ENCODE peak calls at places on chromosomes 7 and 10, in six cellular contexts. One of them, this sample, is unnamed.

GRCh38 chr7:69457912-69458491 is 140.3 kb upstream of the AUTS2 start:
- DNase-seq in breast epithelium: no peak
- DNase-seq in ovary: no peak
- DNase-seq in testis: peak; percentile 30
- DNase-seq in HL-60: no peak
- DNase-seq in tibial artery: no peak
- DNase-seq in this sample: no peak

GRCh38 chr10:91137822-91138221 is 82.6 kb upstream of the PCGF5 start:
- DNase-seq in tibial artery: no peak
- DNase-seq in ovary: no peak
- DNase-seq in breast epithelium: no peak
- DNase-seq in HL-60: no peak
- DNase-seq in testis: no peak
- DNase-seq in this sample: no peak

GRCh38 chr10:71423936-71424335 is 27.2 kb downstream of the CDH23 start:
- DNase-seq in ovary: no peak
- DNase-seq in breast epithelium: no peak
- DNase-seq in tibial artery: no peak
- DNase-seq in testis: no peak
- DNase-seq in HL-60: no peak
- DNase-seq in this sample: peak; percentile 29

GRCh38 chr10:24908793-24909423 is 43.5 kb downstream of the PRTFDC1 start:
- DNase-seq in HL-60: no peak
- DNase-seq in ovary: no peak
- DNase-seq in breast epithelium: no peak
- DNase-seq in testis: no peak
- DNase-seq in tibial artery: no peak
- DNase-seq in this sample: no peak

GRCh38 chr10:1160561-1160961 is 104.4 kb downstream of the WDR37 start:
- DNase-seq in testis: peak; percentile 9
- DNase-seq in breast epithelium: peak; percentile 28
- DNase-seq in HL-60: no peak
- DNase-seq in tibial artery: peak; percentile 25
- DNase-seq in ovary: no peak
- DNase-seq in this sample: no peak

GRCh38 chr10:90862908-90863514 is 5.2 kb upstream of the HTR7 start:
- DNase-seq in ovary: no peak
- DNase-seq in tibial artery: no peak
- DNase-seq in testis: no peak
- DNase-seq in HL-60: no peak
- DNase-seq in breast epithelium: no peak
- DNase-seq in this sample: no peak

GRCh38 chr10:52334595-52334994 is 20.5 kb downstream of the DKK1 start:
- DNase-seq in HL-60: no peak
- DNase-seq in ovary: no peak
- DNase-seq in breast epithelium: no peak
- DNase-seq in testis: no peak
- DNase-seq in tibial artery: no peak
- DNase-seq in this sample: no peak

GRCh38 chr10:2948127-2948854 is 119.1 kb upstream of the PFKP start:
- DNase-seq in HL-60: no peak
- DNase-seq in breast epithelium: no peak
- DNase-seq in testis: no peak
- DNase-seq in tibial artery: no peak
- DNase-seq in ovary: no peak
- DNase-seq in this sample: no peak

GRCh38 chr7:40880581-40880980 is 745.8 kb downstream of the SUGCT start:
- DNase-seq in tibial artery: no peak
- DNase-seq in breast epithelium: no peak
- DNase-seq in ovary: no peak
- DNase-seq in testis: no peak
- DNase-seq in HL-60: no peak
- DNase-seq in this sample: no peak

GRCh38 chr7:77248154-77248553 is 48.5 kb upstream of the FGL2 start:
- DNase-seq in testis: no peak
- DNase-seq in HL-60: no peak
- DNase-seq in ovary: no peak
- DNase-seq in breast epithelium: no peak
- DNase-seq in tibial artery: no peak
- DNase-seq in this sample: no peak

GRCh38 chr10:88278912-88279311 is 304.2 kb downstream of the RNLS start:
- DNase-seq in tibial artery: no peak
- DNase-seq in ovary: no peak
- DNase-seq in testis: no peak
- DNase-seq in HL-60: no peak
- DNase-seq in breast epithelium: no peak
- DNase-seq in this sample: no peak

GRCh38 chr7:107327986-107328569 is 141.8 kb upstream of the GPR22 start:
- DNase-seq in testis: no peak
- DNase-seq in ovary: no peak
- DNase-seq in HL-60: no peak
- DNase-seq in tibial artery: no peak
- DNase-seq in breast epithelium: no peak
- DNase-seq in this sample: no peak

GRCh38 chr10:8401531-8401930 is 347.0 kb downstream of the GATA3 start:
- DNase-seq in ovary: no peak
- DNase-seq in HL-60: no peak
- DNase-seq in breast epithelium: no peak
- DNase-seq in testis: no peak
- DNase-seq in tibial artery: no peak
- DNase-seq in this sample: no peak

GRCh38 chr7:13017325-13017853 is 330.0 kb downstream of the ARL4A start:
- DNase-seq in testis: no peak
- DNase-seq in breast epithelium: no peak
- DNase-seq in ovary: no peak
- DNase-seq in tibial artery: no peak
- DNase-seq in HL-60: no peak
- DNase-seq in this sample: no peak
- H3K4me3 ChIP-seq in testis: no peak overlapping the region
- H3K4me3 ChIP-seq in breast epithelium: no peak overlapping the region
- H3K4me3 ChIP-seq in ovary: no peak overlapping the region
- H3K4me3 ChIP-seq in tibial artery: no peak overlapping the region
- H3K4me3 ChIP-seq in HL-60: no peak overlapping the region
- H3K4me3 ChIP-seq in this sample: no peak overlapping the region

GRCh38 chr7:47636111-47636692 is 54.3 kb upstream of the TNS3 start:
- DNase-seq in tibial artery: peak; percentile 68
- DNase-seq in HL-60: no peak
- DNase-seq in ovary: no peak
- DNase-seq in testis: no peak
- DNase-seq in breast epithelium: no peak
- DNase-seq in this sample: no peak

GRCh38 chr7:47633134-47633533 is 51.2 kb upstream of the TNS3 start:
- DNase-seq in breast epithelium: no peak
- DNase-seq in testis: no peak
- DNase-seq in HL-60: no peak
- DNase-seq in tibial artery: no peak
- DNase-seq in ovary: no peak
- DNase-seq in this sample: no peak

GRCh38 chr7:47634273-47634672 is 52.4 kb upstream of the TNS3 start:
- DNase-seq in HL-60: no peak
- DNase-seq in breast epithelium: no peak
- DNase-seq in ovary: no peak
- DNase-seq in testis: no peak
- DNase-seq in tibial artery: no peak
- DNase-seq in this sample: no peak

GRCh38 chr7:47636693-47637175 is 54.8 kb upstream of the TNS3 start:
- DNase-seq in testis: no peak
- DNase-seq in ovary: no peak
- DNase-seq in HL-60: no peak
- DNase-seq in tibial artery: peak; percentile 75
- DNase-seq in breast epithelium: no peak
- DNase-seq in this sample: no peak

DNA sequence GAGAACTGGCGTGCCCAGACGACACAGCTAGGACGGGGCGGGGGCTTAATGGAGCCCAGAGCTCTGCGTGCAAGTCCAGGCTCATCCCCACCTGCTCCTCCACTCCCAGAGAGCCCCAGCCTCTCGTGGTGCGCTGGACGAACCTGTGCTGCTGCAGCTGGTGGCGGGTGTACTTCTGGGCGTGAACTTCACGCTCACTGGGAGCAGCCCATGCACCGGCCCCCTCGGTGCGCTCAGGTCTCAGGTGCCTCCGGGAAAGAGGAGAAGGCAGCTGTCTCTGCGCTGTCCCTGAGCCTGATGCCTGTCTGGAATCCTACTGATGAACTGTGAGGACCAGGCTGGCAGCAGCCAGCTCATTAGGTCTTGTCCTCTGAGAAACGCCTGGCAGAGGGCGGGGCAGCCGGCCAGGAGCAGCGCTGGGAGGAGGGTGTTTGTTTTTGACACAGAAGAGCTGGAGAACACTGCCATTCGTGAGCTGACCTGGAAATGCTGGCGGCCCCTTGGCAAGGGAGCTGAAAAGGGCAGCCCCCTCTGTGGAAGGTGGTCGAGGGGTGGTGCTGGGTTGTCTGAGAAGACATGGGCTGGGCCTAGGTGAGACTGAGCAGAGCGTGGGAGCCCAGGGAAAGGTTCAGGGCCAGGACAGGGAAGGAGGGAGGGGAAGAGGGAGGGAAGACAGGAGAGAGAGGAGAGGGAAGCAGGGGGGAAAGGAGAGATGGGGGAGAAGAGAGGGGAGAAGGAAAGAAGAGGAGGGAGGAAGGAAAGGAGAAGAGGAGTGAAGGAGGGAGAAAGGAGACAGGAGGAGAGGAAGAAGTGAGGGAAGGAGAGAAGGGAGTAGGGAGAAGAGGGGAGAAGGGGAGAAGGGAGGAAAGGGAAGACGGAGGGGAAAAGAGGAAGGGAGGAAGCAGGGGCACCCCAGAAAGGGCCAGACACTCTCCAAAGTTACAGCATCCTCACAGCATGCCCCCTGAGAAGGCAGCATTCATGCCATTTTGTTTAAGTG is 53.5 kb upstream of the TNS3 start:
- DNase-seq in breast epithelium: peak; percentile 78
- DNase-seq in testis: peak; percentile 30
- DNase-seq in tibial artery: peak; percentile 85
- DNase-seq in ovary: peak; percentile 56
- DNase-seq in HL-60: no peak
- DNase-seq in this sample: no peak
- H3K27ac ChIP-seq in breast epithelium: peak overlapping the region; percentile 80
- H3K27ac ChIP-seq in testis: no peak overlapping the region
- H3K27ac ChIP-seq in tibial artery: peak overlapping the region; percentile 85
- H3K27ac ChIP-seq in ovary: no peak overlapping the region
- H3K27ac ChIP-seq in HL-60: no peak overlapping the region
- H3K27ac ChIP-seq in this sample: peak overlapping the region; percentile 59

GRCh38 chr7:150846291-150847115 is 5.8 kb upstream of the AOC1 start:
- DNase-seq in tibial artery: no peak
- DNase-seq in breast epithelium: no peak
- DNase-seq in ovary: no peak
- DNase-seq in HL-60: no peak
- DNase-seq in testis: no peak
- DNase-seq in this sample: no peak

GRCh38 chr7:150838965-150839650 is 13.2 kb upstream of the AOC1 start:
- DNase-seq in HL-60: no peak
- DNase-seq in testis: peak; percentile 53
- DNase-seq in breast epithelium: no peak
- DNase-seq in ovary: peak; percentile 61
- DNase-seq in tibial artery: no peak
- DNase-seq in this sample: no peak

GRCh38 chr7:150842018-150842417 is 10.3 kb upstream of the AOC1 start:
- DNase-seq in breast epithelium: no peak
- DNase-seq in tibial artery: no peak
- DNase-seq in testis: no peak
- DNase-seq in ovary: no peak
- DNase-seq in HL-60: no peak
- DNase-seq in this sample: no peak

GRCh38 chr7:150845471-150845870 is 6.8 kb upstream of the AOC1 start:
- DNase-seq in testis: no peak
- DNase-seq in tibial artery: no peak
- DNase-seq in HL-60: peak; percentile 5
- DNase-seq in ovary: peak; percentile 60
- DNase-seq in breast epithelium: no peak
- DNase-seq in this sample: peak; percentile 44

GRCh38 chr7:150842716-150843115 is 9.6 kb upstream of the AOC1 start:
- DNase-seq in HL-60: no peak
- DNase-seq in ovary: no peak
- DNase-seq in tibial artery: no peak
- DNase-seq in testis: no peak
- DNase-seq in breast epithelium: no peak
- DNase-seq in this sample: no peak
- H3K27me3 ChIP-seq in HL-60: no peaks in the 10 kb centered on the region
- H3K27me3 ChIP-seq in ovary: no peaks in the 10 kb centered on the region
- H3K27me3 ChIP-seq in tibial artery: no peaks in the 10 kb centered on the region
- H3K27me3 ChIP-seq in testis: no peaks in the 10 kb centered on the region
- H3K27me3 ChIP-seq in breast epithelium: no peaks in the 10 kb centered on the region
- H3K27me3 ChIP-seq in this sample: no peaks in the 10 kb centered on the region

GRCh38 chr7:8378349-8379019 is 54.9 kb upstream of the NXPH1 start:
- DNase-seq in tibial artery: no peak
- DNase-seq in breast epithelium: no peak
- DNase-seq in ovary: no peak
- DNase-seq in HL-60: no peak
- DNase-seq in testis: no peak
- DNase-seq in this sample: no peak
- H3K4me3 ChIP-seq in tibial artery: no peak overlapping the region
- H3K4me3 ChIP-seq in breast epithelium: no peak overlapping the region
- H3K4me3 ChIP-seq in ovary: no peak overlapping the region
- H3K4me3 ChIP-seq in HL-60: no peak overlapping the region
- H3K4me3 ChIP-seq in testis: no peak overlapping the region
- H3K4me3 ChIP-seq in this sample: peak overlapping the region; percentile 29

GRCh38 chr7:116432517-116432916 is 67.0 kb upstream of the CAV2 start:
- DNase-seq in testis: no peak
- DNase-seq in tibial artery: no peak
- DNase-seq in HL-60: no peak
- DNase-seq in breast epithelium: no peak
- DNase-seq in ovary: no peak
- DNase-seq in this sample: no peak

GRCh38 chr7:116433246-116433645 is 66.3 kb upstream of the CAV2 start:
- DNase-seq in HL-60: no peak
- DNase-seq in tibial artery: no peak
- DNase-seq in ovary: no peak
- DNase-seq in breast epithelium: no peak
- DNase-seq in testis: no peak
- DNase-seq in this sample: no peak

GRCh38 chr7:116436305-116436826 is 63.2 kb upstream of the CAV2 start:
- DNase-seq in HL-60: no peak
- DNase-seq in testis: no peak
- DNase-seq in breast epithelium: no peak
- DNase-seq in tibial artery: no peak
- DNase-seq in ovary: no peak
- DNase-seq in this sample: no peak

GRCh38 chr7:116431783-116432182 is 67.8 kb upstream of the CAV2 start:
- DNase-seq in HL-60: no peak
- DNase-seq in tibial artery: no peak
- DNase-seq in testis: no peak
- DNase-seq in ovary: no peak
- DNase-seq in breast epithelium: no peak
- DNase-seq in this sample: no peak

GRCh38 chr7:116434820-116435341 is 64.7 kb upstream of the CAV2 start:
- DNase-seq in tibial artery: no peak
- DNase-seq in HL-60: no peak
- DNase-seq in breast epithelium: no peak
- DNase-seq in ovary: no peak
- DNase-seq in testis: no peak
- DNase-seq in this sample: no peak
- H3K27ac ChIP-seq in tibial artery: peak overlapping the region; percentile 40
- H3K27ac ChIP-seq in HL-60: no peak overlapping the region
- H3K27ac ChIP-seq in breast epithelium: no peak overlapping the region
- H3K27ac ChIP-seq in ovary: no peak overlapping the region
- H3K27ac ChIP-seq in testis: no peak overlapping the region
- H3K27ac ChIP-seq in this sample: no peak overlapping the region